ENCODE peak calls at places on chromosomes 7 and 10, in four cellular contexts. V is WTC11, R is A549, F is HepG2. D is an unnamed sample.

GRCh38 chr7:131293018-131293417 is 34.7 kb upstream of the MKLN1 start:
- DNase-seq in V (no peak), R (no peak), F (no peak), D (no peak)

GRCh38 chr10:6018422-6018821 is 41.1 kb upstream of the IL15RA start:
- DNase-seq in V (no peak), R (no peak), F (no peak), D (no peak)

GRCh38 chr10:58967551-58968418 is 208.7 kb upstream of the PHYHIPL start:
- DNase-seq in V (peak), R (peak), F (peak), D (no peak)

GRCh38 chr7:16774986-16775385 is 21.4 kb downstream of the TSPAN13 start:
- DNase-seq in V (no peak), R (no peak), F (no peak), D (no peak)

GRCh38 chr7:129742267-129742666 is 130.7 kb downstream of the NRF1 start:
- DNase-seq in V (no peak), R (no peak), F (no peak), D (no peak)

GRCh38 chr7:138115047-138115446 is 38.8 kb downstream of the AKR1D1 start:
- DNase-seq in V (no peak), R (no peak), F (no peak), D (no peak)

GRCh38 chr10:16720812-16721211 is 96.4 kb downstream of the RSU1 start:
- DNase-seq in V (no peak), R (no peak), F (no peak), D (no peak)

GRCh38 chr10:86533328-86533727 is 11.7 kb upstream of the WAPL start:
- DNase-seq in V (no peak), R (no peak), F (no peak), D (no peak)

GRCh38 chr10:89861584-89862287 is 160.3 kb downstream of the KIF20B start:
- DNase-seq in V (no peak), R (no peak), F (no peak), D (no peak)

GRCh38 chr10:76303682-76304316 is 872.4 kb downstream of the LRMDA start:
- DNase-seq in V (peak), R (peak), F (peak), D (no peak)

GRCh38 chr7:30427296-30428080 is 51.1 kb downstream of the NOD1 start:
- DNase-seq in V (no peak), R (no peak), F (no peak), D (no peak)

GRCh38 chr7:56811081-56811480 is 321.2 kb downstream of the ZNF479 start:
- DNase-seq in V (no peak), R (no peak), F (no peak), D (no peak)

GRCh38 chr10:78212134-78212785 is 178.6 kb downstream of the RPS24 start:
- DNase-seq in V (no peak), R (no peak), F (no peak), D (peak)
- TF ChIP-seq NR3C1 in V (no peak), R (no peak), F (no peak), D (no peak)

DNA sequence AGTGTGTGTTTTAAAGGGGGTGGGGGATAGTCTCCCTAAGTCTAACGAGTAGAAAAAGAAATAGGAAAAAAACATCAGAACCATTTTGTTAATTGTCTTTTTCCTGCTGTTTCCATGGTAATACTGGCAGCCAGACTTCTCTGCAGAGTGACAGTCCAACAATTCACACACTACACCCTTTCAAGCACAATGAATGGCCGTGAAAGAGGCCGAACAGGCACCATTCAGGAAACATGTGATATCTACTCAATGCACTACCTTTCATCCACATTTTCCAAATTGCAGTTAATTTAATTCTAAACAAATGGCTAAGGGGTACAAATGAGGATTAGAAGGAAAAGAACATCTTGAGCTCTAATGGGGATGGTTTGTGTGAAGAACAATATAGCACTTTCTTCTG is 358.5 kb upstream of the ANKRD30A start:
- DNase-seq in V (no peak), R (no peak), F (no peak), D (no peak)
- TF ChIP-seq NR3C1 in V (no peak), R (no peak), F (no peak), D (no peak)

GRCh38 chr7:95549818-95550529 is 46.3 kb downstream of the PDK4 start:
- DNase-seq in V (no peak), R (peak), F (no peak), D (peak)
- TF ChIP-seq NR3C1 in V (no peak), R (no peak), F (no peak), D (no peak)

GRCh38 chr7:44534501-44534900 is 6.6 kb downstream of the NPC1L1 start:
- DNase-seq in V (peak), R (peak), F (peak), D (peak)
- TF ChIP-seq NR3C1 in V (no peak), R (no peak), F (no peak), D (no peak)

GRCh38 chr7:158166386-158167340 is 421.0 kb downstream of the PTPRN2 start:
- DNase-seq in V (no peak), R (no peak), F (no peak), D (no peak)
- TF ChIP-seq NR3C1 in V (no peak), R (no peak), F (no peak), D (no peak)

GRCh38 chr7:25235471-25235870 is 7.2 kb upstream of the NPVF start:
- DNase-seq in V (no peak), R (no peak), F (no peak), D (no peak)

GRCh38 chr7:25240340-25240739 is 12.1 kb upstream of the NPVF start:
- DNase-seq in V (no peak), R (no peak), F (no peak), D (no peak)

GRCh38 chr7:25239888-25240287 is 11.6 kb upstream of the NPVF start:
- DNase-seq in V (no peak), R (no peak), F (no peak), D (no peak)

GRCh38 chr7:25240896-25241295 is 12.6 kb upstream of the NPVF start:
- DNase-seq in V (no peak), R (no peak), F (no peak), D (no peak)

DNA sequence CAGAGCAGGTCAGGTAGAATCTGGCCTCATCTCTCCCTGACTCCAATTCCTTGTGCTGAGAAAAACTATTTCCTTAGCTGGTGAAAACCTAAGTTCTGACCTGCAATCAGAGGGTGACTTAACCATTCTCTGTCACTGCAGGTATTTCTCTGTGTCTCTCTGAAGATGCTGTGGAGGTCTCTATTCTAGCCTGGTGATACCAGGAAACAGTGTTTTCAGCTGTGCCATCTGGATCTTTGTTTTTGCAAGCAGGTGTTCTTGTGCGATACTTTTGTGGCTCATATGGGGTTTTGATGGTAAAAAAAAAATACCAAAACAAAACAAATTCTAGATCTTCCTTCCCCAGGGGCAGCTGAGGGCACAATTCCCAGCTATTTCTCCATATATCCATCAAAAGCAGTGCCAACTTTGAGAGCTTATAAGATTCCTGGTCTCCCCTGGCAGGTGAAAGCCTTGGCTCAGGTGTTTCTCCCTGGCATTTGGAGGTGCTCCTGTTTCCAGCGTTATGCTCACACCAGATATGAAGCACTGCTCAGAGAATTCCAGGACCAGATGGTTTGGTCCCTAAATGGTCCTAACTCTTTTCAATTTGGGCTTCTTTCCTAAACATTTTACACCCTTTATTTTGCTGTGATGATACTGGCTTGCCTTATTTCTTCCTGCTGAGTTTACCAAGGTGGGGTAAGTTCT is 9.9 kb upstream of the NPVF start:
- DNase-seq in V (no peak), R (no peak), F (no peak), D (no peak)
- TF ChIP-seq NR3C1 in V (no peak), R (no peak), F (no peak), D (no peak)

GRCh38 chr7:64947252-64948000 is 43.4 kb downstream of the ZNF117 start:
- DNase-seq in V (peak), R (no peak), F (no peak), D (no peak)
- TF ChIP-seq NR3C1 in V (no peak), R (no peak), F (no peak), D (no peak)

DNA sequence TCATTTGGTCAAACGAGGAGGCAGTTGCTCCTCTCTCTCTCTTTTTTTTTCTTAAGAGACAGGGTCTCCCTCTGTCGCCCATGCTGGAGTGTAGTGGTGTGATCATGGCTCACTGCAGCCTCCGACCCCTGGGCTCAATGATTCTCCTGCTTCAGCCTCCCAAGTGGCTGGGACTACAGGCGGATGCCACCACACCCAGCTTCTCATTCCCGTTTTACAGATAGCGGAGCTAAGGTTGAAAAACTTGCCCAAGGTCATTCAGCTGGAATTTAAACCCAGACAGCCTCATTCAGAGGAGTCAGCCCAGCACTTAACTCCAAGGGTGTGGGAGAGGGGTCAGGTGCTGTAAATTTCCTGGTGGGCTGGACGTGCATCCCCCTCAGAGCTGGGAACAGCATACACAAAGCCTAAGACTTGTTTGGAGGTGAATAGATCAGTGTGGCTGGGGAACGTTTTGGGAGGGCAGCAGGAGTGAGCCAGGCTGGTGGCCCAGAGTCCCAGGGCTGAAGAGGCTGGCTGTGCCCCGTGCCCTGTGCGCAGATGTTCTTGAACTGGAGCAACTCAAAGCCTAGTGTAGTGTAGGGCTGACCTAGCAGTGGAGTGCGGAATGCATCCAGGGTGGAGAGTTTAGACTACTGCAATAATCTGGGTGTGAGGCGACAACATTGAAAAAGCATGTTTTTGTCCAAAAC is 2.3 kb downstream of the HTRA1 start:
- DNase-seq in V (no peak), R (no peak), F (no peak), D (no peak)
- TF ChIP-seq NR3C1 in V (no peak), R (no peak), F (no peak), D (no peak)